ENCODE peak calls at places on chromosomes 7 and 10, in six cellular contexts. One of them, this sample, is unnamed.

GRCh38 chr10:24513155-24513554 is 210.5 kb downstream of the ARHGAP21 start:
- DNase-seq in DND-41: no peak
- DNase-seq in naive thymus-derived CD4-positive, alpha-beta T cell: no peak
- DNase-seq in neural progenitor cell: peak; percentile 59
- DNase-seq in left ventricle myocardium inferior: no peak
- DNase-seq in CD8-positive, alpha-beta T cell: no peak
- DNase-seq in this sample: no peak

GRCh38 chr10:71236286-71236685 is 23.9 kb downstream of the UNC5B start:
- DNase-seq in DND-41: no peak
- DNase-seq in naive thymus-derived CD4-positive, alpha-beta T cell: no peak
- DNase-seq in neural progenitor cell: no peak
- DNase-seq in left ventricle myocardium inferior: peak; percentile 8
- DNase-seq in CD8-positive, alpha-beta T cell: no peak
- DNase-seq in this sample: no peak

GRCh38 chr10:130026670-130027456 is 62.8 kb upstream of the EBF3 start:
- DNase-seq in DND-41: no peak
- DNase-seq in naive thymus-derived CD4-positive, alpha-beta T cell: no peak
- DNase-seq in neural progenitor cell: no peak
- DNase-seq in left ventricle myocardium inferior: no peak
- DNase-seq in CD8-positive, alpha-beta T cell: no peak
- DNase-seq in this sample: no peak

GRCh38 chr7:97006146-97006950 is 995 bp downstream of the DLX6 start:
- DNase-seq in DND-41: no peak
- DNase-seq in naive thymus-derived CD4-positive, alpha-beta T cell: peak; percentile 50
- DNase-seq in neural progenitor cell: peak; percentile 86
- DNase-seq in left ventricle myocardium inferior: no peak
- DNase-seq in CD8-positive, alpha-beta T cell: peak; percentile 27
- DNase-seq in this sample: no peak

GRCh38 chr10:110609592-110609991 is 34.5 kb upstream of the RBM20 start:
- DNase-seq in DND-41: no peak
- DNase-seq in naive thymus-derived CD4-positive, alpha-beta T cell: no peak
- DNase-seq in neural progenitor cell: no peak
- DNase-seq in left ventricle myocardium inferior: no peak
- DNase-seq in CD8-positive, alpha-beta T cell: no peak
- DNase-seq in this sample: no peak

GRCh38 chr7:18494821-18495408 is 634 bp upstream of the HDAC9 start:
- DNase-seq in DND-41: no peak
- DNase-seq in naive thymus-derived CD4-positive, alpha-beta T cell: peak; percentile 31
- DNase-seq in neural progenitor cell: no peak
- DNase-seq in left ventricle myocardium inferior: no peak
- DNase-seq in CD8-positive, alpha-beta T cell: no peak
- DNase-seq in this sample: no peak

GRCh38 chr10:99917963-99918825 is 91.6 kb downstream of the DNMBP start:
- DNase-seq in DND-41: no peak
- DNase-seq in naive thymus-derived CD4-positive, alpha-beta T cell: no peak
- DNase-seq in neural progenitor cell: peak; percentile 86
- DNase-seq in left ventricle myocardium inferior: peak; percentile 29
- DNase-seq in CD8-positive, alpha-beta T cell: no peak
- DNase-seq in this sample: no peak

GRCh38 chr7:120996333-120996982 is 7.9 kb downstream of the CPED1 start:
- DNase-seq in DND-41: peak; percentile 81
- DNase-seq in naive thymus-derived CD4-positive, alpha-beta T cell: no peak
- DNase-seq in neural progenitor cell: no peak
- DNase-seq in left ventricle myocardium inferior: peak; percentile 21
- DNase-seq in CD8-positive, alpha-beta T cell: peak; percentile 45
- DNase-seq in this sample: peak; percentile 77

GRCh38 chr7:111986601-111987000 is 219.6 kb downstream of the DOCK4 start:
- DNase-seq in DND-41: no peak
- DNase-seq in naive thymus-derived CD4-positive, alpha-beta T cell: no peak
- DNase-seq in neural progenitor cell: no peak
- DNase-seq in left ventricle myocardium inferior: no peak
- DNase-seq in CD8-positive, alpha-beta T cell: no peak
- DNase-seq in this sample: no peak

DNA sequence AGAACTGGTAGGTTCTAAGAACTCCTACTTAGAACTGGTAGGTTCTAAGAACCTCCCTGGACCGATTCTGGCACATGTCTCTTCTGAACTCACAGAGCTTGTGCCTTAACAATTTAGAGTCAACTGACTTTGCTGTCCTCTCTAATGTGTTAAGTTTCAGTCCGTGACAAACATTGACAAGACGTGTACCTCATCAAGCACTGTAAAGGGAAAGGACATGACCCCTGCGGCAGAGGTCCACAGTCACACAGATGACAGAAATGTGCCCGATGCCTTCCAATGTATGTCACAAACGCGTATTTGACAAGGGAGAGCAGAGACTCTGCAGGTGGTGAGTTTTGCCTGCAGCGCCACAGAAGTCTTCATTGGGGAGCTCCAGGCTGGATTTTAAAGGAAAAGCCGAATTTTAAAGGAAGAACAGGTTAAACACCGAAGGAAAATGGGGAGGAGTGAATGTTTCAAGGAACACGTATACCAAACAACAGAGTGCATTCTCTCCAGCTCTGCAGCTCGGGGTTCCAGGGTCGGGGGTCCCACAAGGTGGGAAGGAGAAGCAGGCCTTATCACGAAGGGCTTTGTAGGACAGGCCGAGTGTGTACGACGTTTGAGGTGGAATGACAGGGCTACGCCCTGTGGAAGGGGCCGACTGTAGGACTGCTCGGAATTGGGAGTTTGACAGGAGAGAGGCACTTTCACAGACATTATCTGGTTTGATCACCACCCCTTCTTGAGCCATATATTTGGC is 161.2 kb upstream of the KLF14 start:
- DNase-seq in DND-41: no peak
- DNase-seq in naive thymus-derived CD4-positive, alpha-beta T cell: no peak
- DNase-seq in neural progenitor cell: no peak
- DNase-seq in left ventricle myocardium inferior: no peak
- DNase-seq in CD8-positive, alpha-beta T cell: no peak
- DNase-seq in this sample: no peak
- H3K4me3 ChIP-seq in DND-41: no peak overlapping the region
- H3K4me3 ChIP-seq in naive thymus-derived CD4-positive, alpha-beta T cell: no peak overlapping the region
- H3K4me3 ChIP-seq in neural progenitor cell: no peak overlapping the region
- H3K4me3 ChIP-seq in left ventricle myocardium inferior: no peak overlapping the region
- H3K4me3 ChIP-seq in CD8-positive, alpha-beta T cell: no peak overlapping the region
- H3K4me3 ChIP-seq in this sample: no peak overlapping the region

GRCh38 chr10:18164093-18164492 is 23.9 kb downstream of the CACNB2 start:
- DNase-seq in DND-41: no peak
- DNase-seq in naive thymus-derived CD4-positive, alpha-beta T cell: no peak
- DNase-seq in neural progenitor cell: no peak
- DNase-seq in left ventricle myocardium inferior: no peak
- DNase-seq in CD8-positive, alpha-beta T cell: no peak
- DNase-seq in this sample: no peak

GRCh38 chr10:18157909-18158308 is 17.7 kb downstream of the CACNB2 start:
- DNase-seq in DND-41: no peak
- DNase-seq in naive thymus-derived CD4-positive, alpha-beta T cell: no peak
- DNase-seq in neural progenitor cell: no peak
- DNase-seq in left ventricle myocardium inferior: no peak
- DNase-seq in CD8-positive, alpha-beta T cell: no peak
- DNase-seq in this sample: no peak

GRCh38 chr10:18162021-18162631 is 21.9 kb downstream of the CACNB2 start:
- DNase-seq in DND-41: no peak
- DNase-seq in naive thymus-derived CD4-positive, alpha-beta T cell: no peak
- DNase-seq in neural progenitor cell: no peak
- DNase-seq in left ventricle myocardium inferior: no peak
- DNase-seq in CD8-positive, alpha-beta T cell: no peak
- DNase-seq in this sample: no peak

GRCh38 chr10:18159596-18159995 is 19.4 kb downstream of the CACNB2 start:
- DNase-seq in DND-41: no peak
- DNase-seq in naive thymus-derived CD4-positive, alpha-beta T cell: no peak
- DNase-seq in neural progenitor cell: no peak
- DNase-seq in left ventricle myocardium inferior: no peak
- DNase-seq in CD8-positive, alpha-beta T cell: no peak
- DNase-seq in this sample: no peak

GRCh38 chr10:18158698-18159342 is 18.6 kb downstream of the CACNB2 start:
- DNase-seq in DND-41: no peak
- DNase-seq in naive thymus-derived CD4-positive, alpha-beta T cell: no peak
- DNase-seq in neural progenitor cell: no peak
- DNase-seq in left ventricle myocardium inferior: no peak
- DNase-seq in CD8-positive, alpha-beta T cell: no peak
- DNase-seq in this sample: no peak
- H3K4me3 ChIP-seq in DND-41: no peak overlapping the region
- H3K4me3 ChIP-seq in naive thymus-derived CD4-positive, alpha-beta T cell: no peak overlapping the region
- H3K4me3 ChIP-seq in neural progenitor cell: no peak overlapping the region
- H3K4me3 ChIP-seq in left ventricle myocardium inferior: peak overlapping the region; percentile 24
- H3K4me3 ChIP-seq in CD8-positive, alpha-beta T cell: no peak overlapping the region
- H3K4me3 ChIP-seq in this sample: no peak overlapping the region

GRCh38 chr10:25766213-25766612 is 167.8 kb upstream of the MYO3A start:
- DNase-seq in DND-41: no peak
- DNase-seq in naive thymus-derived CD4-positive, alpha-beta T cell: no peak
- DNase-seq in neural progenitor cell: peak; percentile 48
- DNase-seq in left ventricle myocardium inferior: no peak
- DNase-seq in CD8-positive, alpha-beta T cell: no peak
- DNase-seq in this sample: no peak

GRCh38 chr10:25761937-25762336 is 172.1 kb upstream of the MYO3A start:
- DNase-seq in DND-41: no peak
- DNase-seq in naive thymus-derived CD4-positive, alpha-beta T cell: no peak
- DNase-seq in neural progenitor cell: no peak
- DNase-seq in left ventricle myocardium inferior: no peak
- DNase-seq in CD8-positive, alpha-beta T cell: no peak
- DNase-seq in this sample: no peak

GRCh38 chr10:25768167-25768566 is 165.9 kb upstream of the MYO3A start:
- DNase-seq in DND-41: no peak
- DNase-seq in naive thymus-derived CD4-positive, alpha-beta T cell: no peak
- DNase-seq in neural progenitor cell: no peak
- DNase-seq in left ventricle myocardium inferior: no peak
- DNase-seq in CD8-positive, alpha-beta T cell: no peak
- DNase-seq in this sample: peak; percentile 6

GRCh38 chr10:25766687-25767221 is 167.3 kb upstream of the MYO3A start:
- DNase-seq in DND-41: no peak
- DNase-seq in naive thymus-derived CD4-positive, alpha-beta T cell: no peak
- DNase-seq in neural progenitor cell: peak; percentile 90
- DNase-seq in left ventricle myocardium inferior: no peak
- DNase-seq in CD8-positive, alpha-beta T cell: no peak
- DNase-seq in this sample: peak; percentile 66
- H3K4me3 ChIP-seq in DND-41: no peak overlapping the region
- H3K4me3 ChIP-seq in naive thymus-derived CD4-positive, alpha-beta T cell: no peak overlapping the region
- H3K4me3 ChIP-seq in neural progenitor cell: peak overlapping the region; percentile 44
- H3K4me3 ChIP-seq in left ventricle myocardium inferior: no peak overlapping the region
- H3K4me3 ChIP-seq in CD8-positive, alpha-beta T cell: no peak overlapping the region
- H3K4me3 ChIP-seq in this sample: peak overlapping the region; percentile 47

GRCh38 chr7:105787793-105788192 is 88.6 kb downstream of the ATXN7L1 start:
- DNase-seq in DND-41: no peak
- DNase-seq in naive thymus-derived CD4-positive, alpha-beta T cell: no peak
- DNase-seq in neural progenitor cell: no peak
- DNase-seq in left ventricle myocardium inferior: no peak
- DNase-seq in CD8-positive, alpha-beta T cell: no peak
- DNase-seq in this sample: no peak
- H3K4me3 ChIP-seq in DND-41: no peak overlapping the region
- H3K4me3 ChIP-seq in naive thymus-derived CD4-positive, alpha-beta T cell: no peak overlapping the region
- H3K4me3 ChIP-seq in neural progenitor cell: no peak overlapping the region
- H3K4me3 ChIP-seq in left ventricle myocardium inferior: no peak overlapping the region
- H3K4me3 ChIP-seq in CD8-positive, alpha-beta T cell: no peak overlapping the region
- H3K4me3 ChIP-seq in this sample: no peak overlapping the region

GRCh38 chr7:131957338-131958025 is 401.1 kb upstream of the PODXL start:
- DNase-seq in DND-41: no peak
- DNase-seq in naive thymus-derived CD4-positive, alpha-beta T cell: no peak
- DNase-seq in neural progenitor cell: no peak
- DNase-seq in left ventricle myocardium inferior: no peak
- DNase-seq in CD8-positive, alpha-beta T cell: no peak
- DNase-seq in this sample: no peak

GRCh38 chr7:131961281-131961680 is 404.9 kb upstream of the PODXL start:
- DNase-seq in DND-41: no peak
- DNase-seq in naive thymus-derived CD4-positive, alpha-beta T cell: no peak
- DNase-seq in neural progenitor cell: no peak
- DNase-seq in left ventricle myocardium inferior: no peak
- DNase-seq in CD8-positive, alpha-beta T cell: no peak
- DNase-seq in this sample: no peak

GRCh38 chr7:131956864-131957263 is 400.4 kb upstream of the PODXL start:
- DNase-seq in DND-41: no peak
- DNase-seq in naive thymus-derived CD4-positive, alpha-beta T cell: no peak
- DNase-seq in neural progenitor cell: no peak
- DNase-seq in left ventricle myocardium inferior: no peak
- DNase-seq in CD8-positive, alpha-beta T cell: no peak
- DNase-seq in this sample: no peak

DNA sequence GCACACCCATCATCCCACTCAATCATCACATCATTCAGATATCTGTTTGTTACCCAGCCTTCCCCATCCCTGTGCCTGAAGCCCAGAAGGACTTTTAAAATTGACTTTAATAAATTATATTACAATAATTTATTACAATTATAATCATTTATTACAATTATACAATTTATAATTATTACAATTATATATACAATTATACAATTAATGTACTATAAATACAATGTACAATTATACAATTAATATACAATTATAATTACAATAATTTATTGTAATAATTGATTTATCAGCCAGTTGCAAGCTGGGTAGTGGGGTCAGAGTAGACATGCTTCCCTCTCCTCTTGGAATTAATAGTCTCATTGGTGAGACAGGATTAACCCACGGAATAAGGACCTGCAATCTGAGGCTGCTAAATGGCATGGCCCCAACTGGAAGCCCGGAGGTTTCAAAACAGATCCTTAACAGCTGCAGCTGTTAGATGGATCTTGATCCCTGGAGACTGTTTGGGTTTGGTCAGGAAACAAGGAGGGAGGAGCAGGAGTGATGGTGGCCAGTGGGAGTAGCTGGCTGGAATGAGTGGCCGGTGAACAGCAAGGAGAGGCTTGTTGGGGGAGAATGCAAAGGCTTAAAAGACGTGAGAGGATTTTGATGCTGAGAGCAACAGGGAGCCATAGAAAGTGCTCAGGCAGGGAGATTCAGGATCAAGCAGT is 402.8 kb upstream of the PODXL start:
- DNase-seq in DND-41: no peak
- DNase-seq in naive thymus-derived CD4-positive, alpha-beta T cell: no peak
- DNase-seq in neural progenitor cell: peak; percentile 48
- DNase-seq in left ventricle myocardium inferior: no peak
- DNase-seq in CD8-positive, alpha-beta T cell: no peak
- DNase-seq in this sample: no peak
- H3K4me3 ChIP-seq in DND-41: no peak overlapping the region
- H3K4me3 ChIP-seq in naive thymus-derived CD4-positive, alpha-beta T cell: no peak overlapping the region
- H3K4me3 ChIP-seq in neural progenitor cell: no peak overlapping the region
- H3K4me3 ChIP-seq in left ventricle myocardium inferior: no peak overlapping the region
- H3K4me3 ChIP-seq in CD8-positive, alpha-beta T cell: no peak overlapping the region
- H3K4me3 ChIP-seq in this sample: no peak overlapping the region

GRCh38 chr10:72709041-72709440 is 17.1 kb downstream of the MCU start:
- DNase-seq in DND-41: no peak
- DNase-seq in naive thymus-derived CD4-positive, alpha-beta T cell: no peak
- DNase-seq in neural progenitor cell: no peak
- DNase-seq in left ventricle myocardium inferior: peak; percentile 27
- DNase-seq in CD8-positive, alpha-beta T cell: no peak
- DNase-seq in this sample: no peak
- H3K4me3 ChIP-seq in DND-41: no peak overlapping the region
- H3K4me3 ChIP-seq in naive thymus-derived CD4-positive, alpha-beta T cell: no peak overlapping the region
- H3K4me3 ChIP-seq in neural progenitor cell: no peak overlapping the region
- H3K4me3 ChIP-seq in left ventricle myocardium inferior: no peak overlapping the region
- H3K4me3 ChIP-seq in CD8-positive, alpha-beta T cell: no peak overlapping the region
- H3K4me3 ChIP-seq in this sample: no peak overlapping the region

GRCh38 chr7:519974-520458 is 370 bp upstream of the PDGFA start:
- DNase-seq in DND-41: peak; percentile 84
- DNase-seq in naive thymus-derived CD4-positive, alpha-beta T cell: peak; percentile 42
- DNase-seq in neural progenitor cell: peak; percentile 86
- DNase-seq in left ventricle myocardium inferior: peak; percentile 63
- DNase-seq in CD8-positive, alpha-beta T cell: no peak
- DNase-seq in this sample: peak; percentile 46
- H3K4me3 ChIP-seq in DND-41: peak overlapping the region; percentile 21
- H3K4me3 ChIP-seq in naive thymus-derived CD4-positive, alpha-beta T cell: no peak overlapping the region
- H3K4me3 ChIP-seq in neural progenitor cell: peak overlapping the region; percentile 53
- H3K4me3 ChIP-seq in left ventricle myocardium inferior: peak overlapping the region; percentile 93
- H3K4me3 ChIP-seq in CD8-positive, alpha-beta T cell: no peak overlapping the region
- H3K4me3 ChIP-seq in this sample: peak overlapping the region; percentile 34

This sample was measured in Jurkat, Clone E6-1.